ENCODE peak calls at places on chromosomes 2 and 18, in five cellular contexts. X is endodermal cell, L is tibial artery, D is cardiac muscle cell, U is sigmoid colon. O is an unnamed sample. For H3K9me3 and H3K27me3, the result is how much of the 10 kb centered on the place peaks cover.

GRCh38 chr18:13587477-13587876 is 138.9 kb downstream of the FAM210A start:
- DNase-seq in L (no peak), X (no peak), U (no peak), D (no peak), O (no peak)

GRCh38 chr2:153588408-153588807 is 109.8 kb upstream of the RPRM start:
- DNase-seq in L (no peak), D (no peak), U (no peak), X (no peak), O (no peak)

GRCh38 chr2:234705108-234705507 is 208.2 kb upstream of the ARL4C start:
- DNase-seq in L (no peak), U (no peak), X (no peak), D (peak), O (no peak)

GRCh38 chr18:48336332-48336731 is 72.9 kb downstream of the ZBTB7C start:
- DNase-seq in X (no peak), L (no peak), D (peak), U (no peak), O (no peak)

GRCh38 chr2:199992296-199992695 is 36.9 kb downstream of the MAIP1 start:
- DNase-seq in U (no peak), L (no peak), D (no peak), X (no peak), O (no peak)

GRCh38 chr2:219851801-219852481 is 224.5 kb downstream of the SLC4A3 start:
- DNase-seq in X (peak), U (no peak), L (no peak), D (peak), O (no peak)

GRCh38 chr18:72542993-72543361 is 1.2 kb downstream of the CBLN2 start:
- DNase-seq in U (no peak), L (no peak), X (peak), D (no peak), O (no peak)

GRCh38 chr2:42317486-42317885 is 43.5 kb downstream of the COX7A2L start:
- DNase-seq in D (no peak), U (no peak), X (no peak), L (no peak), O (no peak)

GRCh38 chr2:12607971-12608370 is 108.8 kb upstream of the TRIB2 start:
- DNase-seq in L (no peak), D (no peak), U (no peak), X (no peak), O (no peak)

GRCh38 chr2:105678346-105678745 is 66.4 kb upstream of the NCK2 start:
- DNase-seq in L (no peak), X (no peak), D (no peak), U (no peak), O (no peak)

GRCh38 chr2:42878581-42878980 is 86.2 kb upstream of the HAAO start:
- DNase-seq in X (no peak), U (no peak), L (no peak), D (no peak), O (no peak)

GRCh38 chr2:13015941-13016340 is 299.2 kb downstream of the TRIB2 start:
- DNase-seq in L (no peak), D (no peak), X (no peak), U (no peak), O (no peak)

GRCh38 chr2:17892726-17893534 is 14.5 kb downstream of the KCNS3 start:
- DNase-seq in X (peak), U (no peak), D (no peak), L (no peak), O (no peak)

GRCh38 chr18:3273042-3273441 is 11.1 kb downstream of the MYL12B start:
- DNase-seq in D (no peak), X (no peak), U (no peak), L (no peak), O (no peak)

GRCh38 chr18:36288689-36289088 is 8.8 kb upstream of the FHOD3 start:
- DNase-seq in D (no peak), U (no peak), L (no peak), X (no peak), O (no peak)

GRCh38 chr18:23990474-23991410 is 23.8 kb upstream of the TTC39C start:
- DNase-seq in D (no peak), L (no peak), X (no peak), U (no peak), O (no peak)

GRCh38 chr18:75638597-75639467 is 211.3 kb upstream of the SMIM21 start:
- DNase-seq in L (no peak), X (peak), D (peak), U (peak), O (no peak)

GRCh38 chr2:206296128-206296527 is 21.7 kb downstream of the ZDBF2 start:
- DNase-seq in D (peak), X (no peak), U (no peak), L (no peak), O (no peak)

GRCh38 chr2:9552491-9553178 is 3.0 kb downstream of the ADAM17 start:
- DNase-seq in X (no peak), U (no peak), D (peak), L (no peak), O (no peak)

DNA sequence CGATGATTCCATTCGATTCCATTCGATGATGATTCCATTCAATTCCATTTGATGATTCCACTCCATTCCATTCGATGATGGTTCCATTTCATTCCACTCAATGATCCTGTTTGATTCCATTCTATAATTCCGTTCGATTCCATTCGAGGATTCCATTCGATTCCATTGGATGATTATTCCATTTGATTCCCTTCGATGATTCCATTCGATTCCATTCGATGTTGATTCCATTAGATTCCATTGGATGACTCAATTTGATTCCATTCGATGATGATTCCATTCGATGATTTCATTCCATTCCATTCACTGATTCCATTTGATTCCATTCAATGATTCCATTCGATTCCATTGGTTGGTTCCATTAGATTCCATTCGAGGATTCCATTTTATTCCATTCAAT is 1084.4 kb downstream of the RPIA start:
- DNase-seq in U (no peak), D (no peak), L (no peak), X (no peak), O (no peak)
- H3K9me3 ChIP-seq in U (half or more), D (half or more), L (half or more), X (half or more), O (half or more)

DNA sequence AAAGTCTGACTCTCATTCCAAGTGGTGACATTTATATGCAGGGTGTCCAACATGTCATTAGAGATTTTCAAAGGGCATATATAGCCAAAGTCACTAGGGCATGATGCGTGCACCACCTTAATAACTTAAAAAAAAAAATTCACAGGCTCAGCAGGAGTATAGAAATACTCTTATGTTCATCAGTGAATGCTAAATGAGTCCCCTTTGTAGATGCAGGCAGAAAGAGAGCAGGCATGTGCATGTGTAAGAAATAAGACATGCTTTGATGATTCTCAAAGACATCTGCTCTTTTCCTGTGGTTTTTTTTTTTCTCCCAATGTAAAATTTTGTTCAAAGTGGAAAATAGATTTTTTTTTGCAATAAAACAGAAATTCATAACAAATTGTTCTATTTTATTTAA is 112.3 kb upstream of the AQP4 start:
- DNase-seq in X (no peak), L (no peak), U (no peak), D (no peak), O (no peak)
- H3K27me3 ChIP-seq in X (under half), L (under half), U (under half), D (under half), O (under half)

GRCh38 chr2:39362595-39362994 is 74.5 kb downstream of the MAP4K3 start:
- DNase-seq in X (no peak), L (no peak), D (no peak), U (no peak), O (no peak)

GRCh38 chr2:39356922-39357639 is 80.0 kb downstream of the MAP4K3 start:
- DNase-seq in D (no peak), X (no peak), U (no peak), L (no peak), O (no peak)

GRCh38 chr2:39361511-39361910 is 75.6 kb downstream of the MAP4K3 start:
- DNase-seq in U (no peak), X (no peak), D (no peak), L (no peak), O (no peak)

DNA sequence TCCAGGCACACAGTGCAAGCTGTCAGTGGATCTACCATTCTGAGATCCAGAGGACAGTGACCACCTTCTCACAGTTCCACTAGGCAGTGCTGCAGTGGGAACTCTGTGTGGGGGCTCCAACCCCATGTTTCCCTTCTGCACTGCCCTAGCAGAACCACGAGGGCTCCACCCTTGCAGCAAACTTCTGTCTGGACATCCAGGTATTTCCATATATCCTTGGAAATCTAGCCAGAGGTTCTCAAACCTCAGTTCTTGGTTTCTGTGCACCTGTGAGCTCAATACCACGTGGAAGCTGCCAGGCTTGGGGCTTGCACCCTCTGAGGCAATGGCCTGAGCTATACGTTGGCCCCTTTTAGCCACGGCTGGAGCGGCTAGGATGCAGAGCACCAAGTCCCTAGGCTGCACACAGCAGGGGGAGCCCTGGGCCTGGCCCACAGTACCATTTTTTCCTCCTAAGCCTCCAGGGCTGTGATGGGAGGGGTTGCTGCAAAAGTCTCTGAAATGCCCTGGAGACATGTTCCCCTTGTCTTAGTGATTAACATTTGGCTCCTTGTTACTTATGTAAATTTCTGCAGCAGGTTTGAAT is 77.5 kb downstream of the MAP4K3 start:
- DNase-seq in U (no peak), X (no peak), D (no peak), L (no peak), O (no peak)
- H3K9me3 ChIP-seq in U (under half), X (half or more), D (under half), L (under half), O (under half)

GRCh38 chr2:64767670-64768425 is 114.1 kb upstream of the SERTAD2 start:
- DNase-seq in D (peak), U (peak), X (peak), L (peak), O (peak)

GRCh38 chr2:64768426-64769033 is 114.8 kb upstream of the SERTAD2 start:
- DNase-seq in U (no peak), X (no peak), D (no peak), L (no peak), O (no peak)

GRCh38 chr2:64766841-64767669 is 113.3 kb upstream of the SERTAD2 start:
- DNase-seq in X (no peak), L (no peak), U (no peak), D (peak), O (peak)

GRCh38 chr2:64762301-64762997 is 108.7 kb upstream of the SERTAD2 start:
- DNase-seq in U (no peak), X (no peak), L (no peak), D (no peak), O (no peak)

DNA sequence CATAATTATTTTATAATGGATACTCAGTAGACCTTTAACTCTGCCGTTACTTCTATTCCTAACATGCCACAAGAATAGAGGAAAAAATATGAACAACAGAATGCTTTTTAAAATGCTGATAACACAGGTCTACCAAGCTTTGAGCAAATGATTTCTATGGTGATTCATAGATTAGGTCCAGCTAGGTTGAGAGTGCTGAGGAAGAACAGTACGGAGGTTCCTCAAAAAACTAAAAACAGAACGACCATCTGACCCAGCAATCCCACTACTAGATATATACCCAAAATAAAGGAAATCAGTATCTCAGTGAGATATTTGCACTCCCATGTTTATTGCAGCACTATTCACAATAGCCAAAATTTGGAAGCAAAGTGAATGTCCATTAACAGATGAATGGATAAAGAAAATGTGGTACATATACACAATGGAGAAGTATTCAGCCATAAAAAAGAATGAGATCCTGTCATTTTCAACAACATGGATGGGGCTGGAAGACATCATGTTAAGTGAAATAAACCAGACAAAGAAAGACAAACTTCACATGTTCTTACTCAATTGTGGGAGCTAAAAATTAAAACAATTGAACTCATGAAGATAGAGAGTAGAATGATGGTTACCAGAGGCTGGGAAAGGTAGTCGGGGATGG is 111.6 kb upstream of the SERTAD2 start:
- DNase-seq in D (no peak), X (no peak), L (no peak), U (no peak), O (no peak)
- H3K27me3 ChIP-seq in D (under half), X (half or more), L (under half), U (under half), O (under half)

DNA sequence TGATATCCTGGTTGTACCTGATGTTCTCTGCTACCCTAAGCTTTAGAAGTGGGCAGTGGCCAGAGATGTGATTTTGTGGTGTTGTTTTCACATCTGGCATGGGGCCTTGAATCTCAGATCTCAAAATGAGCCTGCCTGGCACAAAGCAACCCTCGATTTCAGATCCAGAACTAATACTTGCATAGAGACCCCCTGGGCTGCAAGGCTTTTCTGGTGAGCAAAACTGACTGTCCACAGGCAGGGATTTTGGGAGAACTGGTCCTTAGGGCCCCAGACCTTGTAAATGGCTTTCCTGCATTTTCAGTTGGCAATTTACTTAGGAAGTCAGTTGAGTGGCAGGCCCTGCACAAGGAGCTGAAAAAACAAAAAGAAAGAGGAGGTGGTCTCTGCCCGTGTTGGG is 265.3 kb downstream of the MYCN start:
- DNase-seq in D (no peak), X (no peak), L (no peak), U (no peak), O (no peak)
- H3K9me3 ChIP-seq in D (under half), X (under half), L (under half), U (under half), O (under half)

GRCh38 chr2:26519396-26519991 is 41.6 kb upstream of the OTOF start:
- DNase-seq in L (no peak), D (no peak), X (no peak), U (no peak), O (peak)

GRCh38 chr2:26515771-26516170 is 37.8 kb upstream of the OTOF start:
- DNase-seq in U (no peak), L (no peak), X (no peak), D (no peak), O (no peak)

GRCh38 chr2:26514045-26514444 is 36.1 kb upstream of the OTOF start:
- DNase-seq in U (no peak), L (no peak), D (no peak), X (no peak), O (no peak)

GRCh38 chr2:26516246-26516645 is 38.3 kb upstream of the OTOF start:
- DNase-seq in D (no peak), L (no peak), X (no peak), U (no peak), O (no peak)

GRCh38 chr2:26516781-26517180 is 38.9 kb upstream of the OTOF start:
- DNase-seq in D (no peak), U (no peak), X (no peak), L (no peak), O (no peak)
- H3K27me3 ChIP-seq in D (under half), U (under half), X (under half), L (under half), O (under half)

GRCh38 chr2:159146930-159147666 is 139.4 kb downstream of the WDSUB1 start:
- DNase-seq in U (no peak), D (peak), X (no peak), L (no peak), O (no peak)
- H3K9me3 ChIP-seq in U (under half), D (under half), X (under half), L (under half), O (under half)

GRCh38 chr2:216689397-216689796 is 6.0 kb downstream of the IGFBP5 start:
- DNase-seq in D (no peak), U (peak), L (no peak), X (no peak), O (no peak)

GRCh38 chr2:216693414-216694100 is 1.8 kb downstream of the IGFBP5 start:
- DNase-seq in U (peak), X (no peak), L (no peak), D (no peak), O (no peak)

GRCh38 chr2:216690451-216691209 is 4.7 kb downstream of the IGFBP5 start:
- DNase-seq in X (no peak), D (peak), U (peak), L (peak), O (no peak)

GRCh38 chr2:216692636-216693413 is 2.5 kb downstream of the IGFBP5 start:
- DNase-seq in D (peak), L (peak), X (peak), U (peak), O (peak)

GRCh38 chr2:216691210-216691741 is 4.1 kb downstream of the IGFBP5 start:
- DNase-seq in L (peak), D (peak), X (peak), U (peak), O (peak)
- H3K27me3 ChIP-seq in L (under half), D (under half), X (under half), U (under half), O (under half)

GRCh38 chr2:132466428-132467028 is 49.9 kb downstream of the GPR39 start:
- DNase-seq in X (no peak), L (no peak), U (no peak), D (no peak), O (no peak)
- H3K9me3 ChIP-seq in X (half or more), L (under half), U (under half), D (under half), O (under half)